ENCODE peak calls at places on chromosomes 3 and 15, in five cellular contexts. K, Z, X, J and O are unnamed samples.

GRCh38 chr3:195905970-195906864 is 2.1 kb downstream of the TNK2 start:
- DNase-seq in Z (peak), X (no peak), J (peak), K (no peak), O (no peak)

GRCh38 chr3:157066335-157067071 is 93.4 kb downstream of the CCNL1 start:
- DNase-seq in J (no peak), Z (peak), X (no peak), K (no peak), O (no peak)

GRCh38 chr15:23403550-23403949 is 43.5 kb downstream of the GOLGA6L2 start:
- DNase-seq in Z (no peak), K (no peak), J (no peak), X (no peak), O (no peak)

GRCh38 chr15:82900511-82900910 is 52.0 kb downstream of the HOMER2 start:
- DNase-seq in X (no peak), J (no peak), K (no peak), Z (no peak), O (no peak)

GRCh38 chr15:50071551-50072258 is 47.3 kb downstream of the ATP8B4 start:
- DNase-seq in J (no peak), Z (no peak), K (no peak), X (no peak), O (no peak)

GRCh38 chr3:169581633-169582032 is 81.9 kb downstream of the MECOM start:
- DNase-seq in X (no peak), Z (no peak), J (no peak), K (no peak), O (no peak)

GRCh38 chr3:19934098-19934566 is at the start of gene EFHB:
- DNase-seq in X (peak), K (peak), Z (peak), J (peak), O (peak)

GRCh38 chr3:49124991-49125670 is 4.5 kb upstream of the USP19 start:
- DNase-seq in K (no peak), Z (no peak), J (peak), X (no peak), O (no peak)

GRCh38 chr3:123096701-123097100 is 29.9 kb downstream of the PDIA5 start:
- DNase-seq in X (peak), K (no peak), Z (peak), J (no peak), O (no peak)

GRCh38 chr3:133937756-133938601 is 42.3 kb upstream of the RAB6B start:
- DNase-seq in X (no peak), Z (peak), J (no peak), K (no peak), O (peak)

GRCh38 chr3:2099028-2099671 is 484 bp downstream of the CNTN4 start:
- DNase-seq in X (peak), K (peak), J (no peak), Z (no peak), O (no peak)

GRCh38 chr3:41683666-41684350 is 278.1 kb downstream of the ULK4 start:
- DNase-seq in K (no peak), X (peak), J (no peak), Z (peak), O (no peak)

GRCh38 chr3:52367891-52368880 is 52.1 kb downstream of the DNAH1 start:
- DNase-seq in J (no peak), Z (no peak), K (no peak), X (no peak), O (no peak)

GRCh38 chr15:43267439-43267838 is 711 bp upstream of the TGM5 start:
- DNase-seq in J (no peak), K (no peak), Z (no peak), X (no peak), O (no peak)

GRCh38 chr15:43266834-43267233 is at the start of gene TGM5:
- DNase-seq in J (no peak), Z (no peak), K (no peak), X (peak), O (no peak)

GRCh38 chr15:43270113-43270665 is 3.5 kb upstream of the TGM5 start:
- DNase-seq in K (no peak), J (no peak), X (no peak), Z (no peak), O (no peak)

GRCh38 chr15:43266386-43266785 is 342 bp downstream of the TGM5 start:
- DNase-seq in Z (no peak), J (no peak), X (no peak), K (no peak), O (no peak)

DNA sequence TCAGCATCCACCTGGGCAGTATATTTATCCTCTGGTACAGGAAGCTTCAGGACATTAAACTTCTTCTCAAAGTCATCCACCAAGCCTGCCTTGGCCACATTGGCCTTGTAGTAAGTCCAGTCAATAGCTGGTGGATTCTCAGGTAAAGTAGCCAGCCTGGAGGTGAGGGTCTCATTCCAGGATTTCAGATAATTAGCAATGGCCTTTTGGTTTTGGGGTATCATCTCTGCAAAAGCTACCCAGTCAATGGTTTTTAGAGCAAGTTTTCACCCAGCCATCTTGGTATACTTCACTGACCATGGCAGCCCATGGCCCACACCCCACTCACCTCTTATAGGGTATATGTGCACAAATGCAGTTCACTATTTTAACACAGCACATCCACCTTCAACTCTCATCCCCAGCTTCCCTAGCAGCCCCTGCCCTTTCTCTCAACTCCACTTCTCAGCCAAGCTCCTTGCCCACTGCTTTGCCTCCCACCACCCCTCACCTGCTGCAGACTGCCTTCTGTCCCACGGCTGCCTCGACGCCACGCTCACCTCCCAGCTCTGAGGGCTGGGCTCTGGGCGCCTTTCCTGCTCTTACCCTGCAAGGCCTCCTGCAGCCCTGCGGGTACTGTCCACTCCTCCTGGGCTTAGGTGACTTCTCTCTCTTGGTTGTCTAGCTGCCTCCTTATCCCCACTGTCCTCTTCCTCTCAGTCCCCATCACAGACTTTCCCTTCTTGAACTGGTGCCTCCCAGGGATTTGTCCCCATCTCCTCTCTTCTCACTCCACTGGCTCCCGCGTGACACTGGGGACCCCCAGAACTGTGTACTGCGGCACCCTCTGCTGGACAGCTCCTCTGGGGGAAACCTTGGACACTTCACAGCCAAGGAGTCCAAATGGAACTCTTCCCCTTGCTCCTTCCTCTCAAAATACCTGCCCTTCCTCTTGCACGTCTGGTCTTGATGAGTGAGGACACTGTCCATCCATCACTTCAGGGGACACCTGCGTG is 1.7 kb upstream of the TGM5 start:
- DNase-seq in K (peak), Z (no peak), X (no peak), J (peak), O (no peak)
- TF ChIP-seq CTCF in K (peak), Z (peak), X (no peak), J (peak), O (no peak)

GRCh38 chr3:155934215-155934614 is 63.8 kb downstream of the GMPS start:
- DNase-seq in J (no peak), K (no peak), X (no peak), Z (peak), O (no peak)
- TF ChIP-seq CTCF in J (no peak), K (peak), X (no peak), Z (no peak), O (no peak)

DNA sequence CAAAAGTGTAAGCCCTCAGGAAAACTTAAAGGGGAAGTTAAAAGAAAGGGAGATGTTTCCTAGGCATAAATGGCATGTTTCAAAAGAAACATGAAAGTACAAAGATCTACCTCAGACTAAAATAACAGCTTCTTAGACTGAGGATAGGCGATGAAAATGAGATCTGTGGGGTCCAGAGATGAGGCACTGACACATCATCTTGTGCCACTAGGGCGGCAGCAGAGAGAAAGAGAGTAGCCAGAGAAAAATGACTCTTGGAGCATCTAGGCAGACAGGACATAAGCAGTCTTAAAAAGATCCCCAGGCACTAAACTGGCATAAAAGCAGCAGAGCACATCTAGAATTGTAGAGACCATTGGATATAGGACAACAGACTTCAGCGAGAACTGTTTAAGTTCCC is 42.5 kb upstream of the RFX7 start:
- DNase-seq in Z (no peak), K (no peak), X (peak), J (peak), O (peak)
- TF ChIP-seq CTCF in Z (peak), K (peak), X (no peak), J (no peak), O (peak)

DNA sequence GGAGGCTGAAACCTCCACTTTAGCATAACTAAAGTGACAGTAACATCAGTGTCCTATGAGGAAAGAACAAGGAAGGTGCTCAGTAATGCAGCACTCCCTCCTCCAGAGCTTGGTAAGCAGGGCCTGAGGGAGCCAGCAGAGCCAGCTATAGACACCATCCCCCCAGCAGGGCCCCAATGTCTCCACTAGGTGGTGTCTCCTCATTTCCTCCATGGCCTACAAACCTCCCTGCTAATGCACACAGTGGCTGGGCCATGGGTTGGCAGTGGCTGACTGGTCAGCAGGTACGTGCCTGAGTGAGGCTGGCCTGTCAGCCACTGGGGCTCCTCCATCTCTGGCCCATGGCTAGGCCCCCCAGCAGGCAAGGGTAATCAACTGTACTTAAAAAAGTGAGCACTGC is 13.6 kb downstream of the MRPS25 start:
- DNase-seq in K (peak), X (peak), Z (peak), J (peak), O (peak)
- TF ChIP-seq CTCF in K (peak), X (peak), Z (peak), J (peak), O (peak)

DNA sequence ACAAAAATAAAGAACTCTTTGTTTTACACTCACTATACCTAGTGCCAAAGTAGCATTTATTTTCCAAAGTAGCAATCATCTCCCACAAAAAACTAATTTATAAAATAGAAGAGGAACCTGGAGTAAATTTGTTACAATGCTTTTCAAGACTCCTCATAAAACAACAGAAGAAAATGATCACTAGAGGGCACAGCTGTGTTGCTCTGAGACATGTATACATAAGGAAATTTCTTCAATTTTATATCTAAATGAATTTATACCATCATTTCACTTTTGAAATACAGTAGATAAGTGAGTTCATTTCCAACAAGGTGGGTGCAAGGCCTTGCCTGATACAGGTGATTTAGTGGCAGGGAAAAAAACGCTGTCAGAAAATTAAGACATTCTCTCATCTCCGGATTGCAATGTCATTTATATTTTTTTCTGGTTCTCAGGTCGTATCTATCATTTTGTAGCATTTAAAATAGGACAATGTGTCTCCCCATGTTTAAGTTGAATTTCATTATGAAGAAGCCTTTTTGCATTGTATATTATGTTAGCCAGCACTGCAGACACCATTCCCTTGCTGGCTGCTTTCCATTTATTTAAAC is 25.3 kb upstream of the ARHGEF26 start:
- DNase-seq in X (no peak), Z (peak), K (no peak), J (no peak), O (no peak)
- TF ChIP-seq CTCF in X (peak), Z (peak), K (peak), J (no peak), O (peak)

DNA sequence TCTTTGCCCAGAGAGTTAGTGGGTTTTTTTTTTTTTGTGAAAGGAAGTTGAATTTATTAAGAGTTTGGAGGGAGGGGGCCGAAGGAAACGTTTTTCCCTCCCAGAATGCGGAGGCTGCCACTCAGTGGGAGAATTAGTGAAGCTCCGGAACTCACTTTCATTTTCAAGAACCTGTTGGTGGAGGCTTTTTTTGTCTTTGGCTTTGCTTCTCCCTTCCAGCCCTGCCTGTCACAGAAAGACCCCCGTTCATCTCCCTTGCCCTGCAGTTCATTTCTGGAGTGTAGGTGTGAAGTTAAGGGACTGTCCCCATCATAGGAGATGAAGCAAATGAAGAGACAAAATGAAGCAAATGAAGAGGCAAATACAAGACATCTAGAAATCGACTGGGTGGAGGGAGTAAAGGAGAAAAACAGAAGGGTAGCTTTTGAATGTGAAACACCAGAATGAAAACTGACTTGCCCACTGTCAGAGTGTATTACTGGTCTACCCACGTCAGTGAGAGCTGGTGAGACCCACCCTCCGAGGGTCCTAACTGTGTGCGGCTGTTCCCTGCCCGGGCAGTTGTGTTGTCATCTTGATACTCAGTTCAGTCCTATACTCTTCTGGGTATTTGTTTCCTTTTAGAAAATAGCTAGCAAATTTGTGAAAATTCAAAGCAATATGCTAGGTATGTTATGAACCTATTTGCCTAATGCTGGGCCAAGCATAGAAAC is 91.5 kb downstream of the ITPR1 start:
- DNase-seq in Z (peak), K (no peak), J (peak), X (peak), O (no peak)
- TF ChIP-seq CTCF in Z (peak), K (peak), J (no peak), X (no peak), O (no peak)

DNA sequence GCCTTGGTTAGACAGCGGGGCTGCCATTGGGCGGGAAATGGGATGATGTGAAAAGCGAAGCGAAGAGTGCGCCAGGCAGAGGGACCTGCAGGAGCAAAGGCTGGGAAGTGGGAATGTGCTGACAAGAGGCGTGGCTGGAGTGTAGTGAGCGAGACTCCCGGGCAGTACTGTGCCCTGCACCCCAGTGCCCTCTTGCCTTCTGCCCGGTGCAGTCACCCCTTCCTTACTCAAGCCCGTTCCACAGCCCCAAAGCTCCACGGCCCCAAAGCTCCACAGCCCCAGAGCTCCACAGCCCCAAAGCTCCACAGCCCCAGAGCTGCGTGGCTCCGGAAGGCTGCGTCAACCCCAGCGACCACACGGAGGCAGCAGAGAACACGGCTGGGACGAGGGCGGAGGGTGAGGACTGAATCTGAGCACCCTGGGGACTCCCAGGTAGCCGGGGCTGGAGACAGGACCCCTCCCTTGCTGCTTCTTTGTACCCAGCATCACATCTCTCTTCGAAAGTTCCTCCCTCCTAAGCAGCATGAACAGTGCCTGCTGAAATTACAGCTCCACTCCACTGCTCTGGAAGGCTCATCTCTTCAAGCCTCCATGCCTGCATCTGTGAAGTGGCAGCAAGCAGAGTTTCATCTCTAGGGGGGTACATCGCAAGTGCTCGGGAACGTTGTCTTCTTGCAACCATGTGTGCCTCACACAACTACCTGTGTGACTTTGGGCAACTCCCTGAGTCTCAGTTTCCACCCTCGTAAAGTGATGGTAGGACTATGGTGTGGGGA is 108.9 kb downstream of the FBLN2 start:
- DNase-seq in K (peak), X (peak), Z (peak), J (peak), O (peak)
- TF ChIP-seq CTCF in K (peak), X (peak), Z (peak), J (peak), O (peak)